ENCODE peak calls at places on chromosome 11, in seven cellular contexts. One of them, this sample, is unnamed.

GRCh38 chr11:694563-695331 is at the start of gene DEAF1:
- DNase-seq in ureter: peak
- DNase-seq in effector memory CD4-positive, alpha-beta T cell: peak
- DNase-seq in heart left ventricle: peak
- DNase-seq in activated T-cell treated with anti-CD3 and anti-CD28 coated beads for 1 hour: peak
- DNase-seq in posterior vena cava: peak
- DNase-seq in head of caudate nucleus: peak
- DNase-seq in this sample: peak

GRCh38 chr11:134449713-134450112 is 37.7 kb upstream of the B3GAT1 start:
- DNase-seq in ureter: no peak
- DNase-seq in effector memory CD4-positive, alpha-beta T cell: no peak
- DNase-seq in heart left ventricle: no peak
- DNase-seq in activated T-cell treated with anti-CD3 and anti-CD28 coated beads for 1 hour: no peak
- DNase-seq in posterior vena cava: peak
- DNase-seq in head of caudate nucleus: no peak
- DNase-seq in this sample: no peak

GRCh38 chr11:92580931-92581330 is 356.3 kb downstream of the FAT3 start:
- DNase-seq in ureter: no peak
- DNase-seq in effector memory CD4-positive, alpha-beta T cell: no peak
- DNase-seq in heart left ventricle: no peak
- DNase-seq in activated T-cell treated with anti-CD3 and anti-CD28 coated beads for 1 hour: no peak
- DNase-seq in posterior vena cava: no peak
- DNase-seq in head of caudate nucleus: peak
- DNase-seq in this sample: no peak

GRCh38 chr11:27254744-27255446 is 108.1 kb downstream of the CCDC34 start:
- DNase-seq in ureter: no peak
- DNase-seq in effector memory CD4-positive, alpha-beta T cell: no peak
- DNase-seq in heart left ventricle: no peak
- DNase-seq in activated T-cell treated with anti-CD3 and anti-CD28 coated beads for 1 hour: no peak
- DNase-seq in posterior vena cava: no peak
- DNase-seq in head of caudate nucleus: no peak
- DNase-seq in this sample: no peak

GRCh38 chr11:46309669-46310288 is 32.3 kb downstream of the CREB3L1 start:
- DNase-seq in ureter: no peak
- DNase-seq in effector memory CD4-positive, alpha-beta T cell: no peak
- DNase-seq in heart left ventricle: no peak
- DNase-seq in activated T-cell treated with anti-CD3 and anti-CD28 coated beads for 1 hour: no peak
- DNase-seq in posterior vena cava: no peak
- DNase-seq in head of caudate nucleus: no peak
- DNase-seq in this sample: no peak

GRCh38 chr11:7278314-7278917 is 26.7 kb downstream of the SYT9 start:
- DNase-seq in ureter: no peak
- DNase-seq in effector memory CD4-positive, alpha-beta T cell: no peak
- DNase-seq in heart left ventricle: no peak
- DNase-seq in activated T-cell treated with anti-CD3 and anti-CD28 coated beads for 1 hour: no peak
- DNase-seq in posterior vena cava: no peak
- DNase-seq in head of caudate nucleus: peak
- DNase-seq in this sample: no peak

GRCh38 chr11:2521081-2521480 is 76.3 kb downstream of the KCNQ1 start:
- DNase-seq in ureter: peak
- DNase-seq in effector memory CD4-positive, alpha-beta T cell: no peak
- DNase-seq in heart left ventricle: no peak
- DNase-seq in activated T-cell treated with anti-CD3 and anti-CD28 coated beads for 1 hour: no peak
- DNase-seq in posterior vena cava: peak
- DNase-seq in head of caudate nucleus: no peak
- DNase-seq in this sample: no peak

GRCh38 chr11:102010776-102011500 is 36.3 kb upstream of the CFAP300 start:
- DNase-seq in ureter: peak
- DNase-seq in effector memory CD4-positive, alpha-beta T cell: no peak
- DNase-seq in heart left ventricle: peak
- DNase-seq in activated T-cell treated with anti-CD3 and anti-CD28 coated beads for 1 hour: no peak
- DNase-seq in posterior vena cava: peak
- DNase-seq in head of caudate nucleus: no peak
- DNase-seq in this sample: no peak

GRCh38 chr11:80873309-80873999 is 1432.6 kb upstream of the TENM4 start:
- DNase-seq in ureter: no peak
- DNase-seq in effector memory CD4-positive, alpha-beta T cell: no peak
- DNase-seq in heart left ventricle: no peak
- DNase-seq in activated T-cell treated with anti-CD3 and anti-CD28 coated beads for 1 hour: no peak
- DNase-seq in posterior vena cava: no peak
- DNase-seq in head of caudate nucleus: no peak
- DNase-seq in this sample: no peak

GRCh38 chr11:34682822-34683221 is 61.9 kb downstream of the EHF start:
- DNase-seq in ureter: no peak
- DNase-seq in effector memory CD4-positive, alpha-beta T cell: no peak
- DNase-seq in heart left ventricle: no peak
- DNase-seq in activated T-cell treated with anti-CD3 and anti-CD28 coated beads for 1 hour: no peak
- DNase-seq in posterior vena cava: no peak
- DNase-seq in head of caudate nucleus: no peak
- DNase-seq in this sample: no peak

GRCh38 chr11:58165504-58166106 is 23.3 kb upstream of the OR9Q2 start:
- DNase-seq in ureter: no peak
- DNase-seq in effector memory CD4-positive, alpha-beta T cell: no peak
- DNase-seq in heart left ventricle: no peak
- DNase-seq in activated T-cell treated with anti-CD3 and anti-CD28 coated beads for 1 hour: no peak
- DNase-seq in posterior vena cava: no peak
- DNase-seq in head of caudate nucleus: no peak
- DNase-seq in this sample: no peak

GRCh38 chr11:34792814-34793241 is 123.4 kb downstream of the APIP start:
- DNase-seq in ureter: no peak
- DNase-seq in effector memory CD4-positive, alpha-beta T cell: no peak
- DNase-seq in heart left ventricle: no peak
- DNase-seq in activated T-cell treated with anti-CD3 and anti-CD28 coated beads for 1 hour: no peak
- DNase-seq in posterior vena cava: no peak
- DNase-seq in head of caudate nucleus: peak
- DNase-seq in this sample: no peak

GRCh38 chr11:22797081-22797480 is 32.5 kb downstream of the SVIP start:
- DNase-seq in ureter: no peak
- DNase-seq in effector memory CD4-positive, alpha-beta T cell: no peak
- DNase-seq in heart left ventricle: no peak
- DNase-seq in activated T-cell treated with anti-CD3 and anti-CD28 coated beads for 1 hour: no peak
- DNase-seq in posterior vena cava: no peak
- DNase-seq in head of caudate nucleus: peak
- DNase-seq in this sample: no peak

GRCh38 chr11:76543006-76543703 is 98.3 kb downstream of the EMSY start:
- DNase-seq in ureter: no peak
- DNase-seq in effector memory CD4-positive, alpha-beta T cell: no peak
- DNase-seq in heart left ventricle: no peak
- DNase-seq in activated T-cell treated with anti-CD3 and anti-CD28 coated beads for 1 hour: no peak
- DNase-seq in posterior vena cava: no peak
- DNase-seq in head of caudate nucleus: no peak
- DNase-seq in this sample: no peak

GRCh38 chr11:22432331-22433065 is 94.3 kb downstream of the SLC17A6 start:
- DNase-seq in ureter: peak
- DNase-seq in effector memory CD4-positive, alpha-beta T cell: no peak
- DNase-seq in heart left ventricle: peak
- DNase-seq in activated T-cell treated with anti-CD3 and anti-CD28 coated beads for 1 hour: no peak
- DNase-seq in posterior vena cava: peak
- DNase-seq in head of caudate nucleus: peak
- DNase-seq in this sample: no peak

GRCh38 chr11:96219981-96220623 is 122.9 kb downstream of the MAML2 start:
- DNase-seq in ureter: no peak
- DNase-seq in effector memory CD4-positive, alpha-beta T cell: no peak
- DNase-seq in heart left ventricle: peak
- DNase-seq in activated T-cell treated with anti-CD3 and anti-CD28 coated beads for 1 hour: no peak
- DNase-seq in posterior vena cava: no peak
- DNase-seq in head of caudate nucleus: no peak
- DNase-seq in this sample: no peak

GRCh38 chr11:10497371-10498021 is 42.4 kb downstream of the AMPD3 start:
- DNase-seq in ureter: peak
- DNase-seq in effector memory CD4-positive, alpha-beta T cell: no peak
- DNase-seq in heart left ventricle: no peak
- DNase-seq in activated T-cell treated with anti-CD3 and anti-CD28 coated beads for 1 hour: no peak
- DNase-seq in posterior vena cava: no peak
- DNase-seq in head of caudate nucleus: no peak
- DNase-seq in this sample: no peak

GRCh38 chr11:134561348-134561720 is 149.3 kb upstream of the B3GAT1 start:
- DNase-seq in ureter: peak
- DNase-seq in effector memory CD4-positive, alpha-beta T cell: no peak
- DNase-seq in heart left ventricle: no peak
- DNase-seq in activated T-cell treated with anti-CD3 and anti-CD28 coated beads for 1 hour: no peak
- DNase-seq in posterior vena cava: no peak
- DNase-seq in head of caudate nucleus: no peak
- DNase-seq in this sample: no peak

GRCh38 chr11:37770145-37770544 is 1172.1 kb upstream of the RAG2 start:
- DNase-seq in ureter: no peak
- DNase-seq in effector memory CD4-positive, alpha-beta T cell: no peak
- DNase-seq in heart left ventricle: no peak
- DNase-seq in activated T-cell treated with anti-CD3 and anti-CD28 coated beads for 1 hour: no peak
- DNase-seq in posterior vena cava: no peak
- DNase-seq in head of caudate nucleus: no peak
- DNase-seq in this sample: no peak

GRCh38 chr11:83008581-83008923 is 63.1 kb downstream of the RAB30 start:
- DNase-seq in ureter: no peak
- DNase-seq in effector memory CD4-positive, alpha-beta T cell: no peak
- DNase-seq in heart left ventricle: no peak
- DNase-seq in activated T-cell treated with anti-CD3 and anti-CD28 coated beads for 1 hour: no peak
- DNase-seq in posterior vena cava: no peak
- DNase-seq in head of caudate nucleus: no peak
- DNase-seq in this sample: no peak

GRCh38 chr11:93623179-93623578 is 38.3 kb upstream of the CEP295 start:
- DNase-seq in ureter: no peak
- DNase-seq in effector memory CD4-positive, alpha-beta T cell: no peak
- DNase-seq in heart left ventricle: no peak
- DNase-seq in activated T-cell treated with anti-CD3 and anti-CD28 coated beads for 1 hour: no peak
- DNase-seq in posterior vena cava: no peak
- DNase-seq in head of caudate nucleus: no peak
- DNase-seq in this sample: no peak

GRCh38 chr11:70928854-70929598 is 323.4 kb downstream of the SHANK2 start:
- DNase-seq in ureter: no peak
- DNase-seq in effector memory CD4-positive, alpha-beta T cell: no peak
- DNase-seq in heart left ventricle: no peak
- DNase-seq in activated T-cell treated with anti-CD3 and anti-CD28 coated beads for 1 hour: no peak
- DNase-seq in posterior vena cava: no peak
- DNase-seq in head of caudate nucleus: no peak
- DNase-seq in this sample: no peak

GRCh38 chr11:118008271-118008903 is 22.2 kb downstream of the IL10RA start:
- DNase-seq in ureter: no peak
- DNase-seq in effector memory CD4-positive, alpha-beta T cell: no peak
- DNase-seq in heart left ventricle: no peak
- DNase-seq in activated T-cell treated with anti-CD3 and anti-CD28 coated beads for 1 hour: no peak
- DNase-seq in posterior vena cava: peak
- DNase-seq in head of caudate nucleus: no peak
- DNase-seq in this sample: no peak

GRCh38 chr11:77113382-77114088 is 10.9 kb downstream of the OMP start:
- DNase-seq in ureter: no peak
- DNase-seq in effector memory CD4-positive, alpha-beta T cell: no peak
- DNase-seq in heart left ventricle: no peak
- DNase-seq in activated T-cell treated with anti-CD3 and anti-CD28 coated beads for 1 hour: no peak
- DNase-seq in posterior vena cava: no peak
- DNase-seq in head of caudate nucleus: peak
- DNase-seq in this sample: no peak

GRCh38 chr11:88307749-88308425 is 29.6 kb downstream of the CTSC start:
- DNase-seq in ureter: no peak
- DNase-seq in effector memory CD4-positive, alpha-beta T cell: no peak
- DNase-seq in heart left ventricle: no peak
- DNase-seq in activated T-cell treated with anti-CD3 and anti-CD28 coated beads for 1 hour: no peak
- DNase-seq in posterior vena cava: no peak
- DNase-seq in head of caudate nucleus: no peak
- DNase-seq in this sample: no peak

GRCh38 chr11:66904561-66904960 is 47.7 kb downstream of the LRFN4 start:
- DNase-seq in ureter: no peak
- DNase-seq in effector memory CD4-positive, alpha-beta T cell: no peak
- DNase-seq in heart left ventricle: no peak
- DNase-seq in activated T-cell treated with anti-CD3 and anti-CD28 coated beads for 1 hour: no peak
- DNase-seq in posterior vena cava: no peak
- DNase-seq in head of caudate nucleus: no peak
- DNase-seq in this sample: no peak

GRCh38 chr11:134118016-134118415 is 49.1 kb downstream of the JAM3 start:
- DNase-seq in ureter: no peak
- DNase-seq in effector memory CD4-positive, alpha-beta T cell: no peak
- DNase-seq in heart left ventricle: no peak
- DNase-seq in activated T-cell treated with anti-CD3 and anti-CD28 coated beads for 1 hour: no peak
- DNase-seq in posterior vena cava: no peak
- DNase-seq in head of caudate nucleus: no peak
- DNase-seq in this sample: no peak

GRCh38 chr11:30128269-30128932 is 102.4 kb upstream of the FSHB start:
- DNase-seq in ureter: no peak
- DNase-seq in effector memory CD4-positive, alpha-beta T cell: no peak
- DNase-seq in heart left ventricle: no peak
- DNase-seq in activated T-cell treated with anti-CD3 and anti-CD28 coated beads for 1 hour: no peak
- DNase-seq in posterior vena cava: no peak
- DNase-seq in head of caudate nucleus: peak
- DNase-seq in this sample: no peak

GRCh38 chr11:86172894-86173293 is 71.7 kb upstream of the EED start:
- DNase-seq in ureter: no peak
- DNase-seq in effector memory CD4-positive, alpha-beta T cell: no peak
- DNase-seq in heart left ventricle: no peak
- DNase-seq in activated T-cell treated with anti-CD3 and anti-CD28 coated beads for 1 hour: no peak
- DNase-seq in posterior vena cava: no peak
- DNase-seq in head of caudate nucleus: no peak
- DNase-seq in this sample: no peak

GRCh38 chr11:71307811-71308645 is 55.7 kb upstream of the SHANK2 start:
- DNase-seq in ureter: peak
- DNase-seq in effector memory CD4-positive, alpha-beta T cell: no peak
- DNase-seq in heart left ventricle: no peak
- DNase-seq in activated T-cell treated with anti-CD3 and anti-CD28 coated beads for 1 hour: no peak
- DNase-seq in posterior vena cava: peak
- DNase-seq in head of caudate nucleus: no peak
- DNase-seq in this sample: no peak

GRCh38 chr11:83401506-83402225 is 115.5 kb upstream of the CCDC90B start:
- DNase-seq in ureter: no peak
- DNase-seq in effector memory CD4-positive, alpha-beta T cell: no peak
- DNase-seq in heart left ventricle: no peak
- DNase-seq in activated T-cell treated with anti-CD3 and anti-CD28 coated beads for 1 hour: no peak
- DNase-seq in posterior vena cava: no peak
- DNase-seq in head of caudate nucleus: no peak
- DNase-seq in this sample: no peak

GRCh38 chr11:106399075-106399500 is 321.6 kb downstream of the AASDHPPT start:
- DNase-seq in ureter: peak
- DNase-seq in effector memory CD4-positive, alpha-beta T cell: no peak
- DNase-seq in heart left ventricle: peak
- DNase-seq in activated T-cell treated with anti-CD3 and anti-CD28 coated beads for 1 hour: no peak
- DNase-seq in posterior vena cava: peak
- DNase-seq in head of caudate nucleus: no peak
- DNase-seq in this sample: no peak

GRCh38 chr11:122139595-122139866 is 23.5 kb upstream of the BLID start:
- DNase-seq in ureter: no peak
- DNase-seq in effector memory CD4-positive, alpha-beta T cell: no peak
- DNase-seq in heart left ventricle: no peak
- DNase-seq in activated T-cell treated with anti-CD3 and anti-CD28 coated beads for 1 hour: no peak
- DNase-seq in posterior vena cava: no peak
- DNase-seq in head of caudate nucleus: no peak
- DNase-seq in this sample: no peak

GRCh38 chr11:32830413-32830738 is 649 bp downstream of the PRRG4 start:
- DNase-seq in ureter: peak
- DNase-seq in effector memory CD4-positive, alpha-beta T cell: no peak
- DNase-seq in heart left ventricle: no peak
- DNase-seq in activated T-cell treated with anti-CD3 and anti-CD28 coated beads for 1 hour: no peak
- DNase-seq in posterior vena cava: no peak
- DNase-seq in head of caudate nucleus: no peak
- DNase-seq in this sample: no peak